ENCODE peak calls at places on chromosomes 12 and 14, in six cellular contexts. One of them, this sample, is unnamed.

GRCh38 chr14:66939409-66939808 is 249.8 kb upstream of the GARIN2 start:
- DNase-seq in NCI-H774: no peak
- DNase-seq in CD4-positive, CD25-positive, alpha-beta regulatory T cell: no peak
- DNase-seq in EL: no peak
- DNase-seq in PC-9: no peak
- DNase-seq in H9: no peak
- DNase-seq in this sample: no peak

GRCh38 chr14:95328876-95329503 is 9.3 kb upstream of the CLMN start:
- DNase-seq in CD4-positive, CD25-positive, alpha-beta regulatory T cell: no peak
- DNase-seq in NCI-H774: no peak
- DNase-seq in PC-9: no peak
- DNase-seq in H9: no peak
- DNase-seq in EL: no peak
- DNase-seq in this sample: peak

GRCh38 chr14:93064411-93065271 is 51.1 kb downstream of the ITPK1 start:
- DNase-seq in H9: no peak
- DNase-seq in NCI-H774: no peak
- DNase-seq in PC-9: no peak
- DNase-seq in CD4-positive, CD25-positive, alpha-beta regulatory T cell: no peak
- DNase-seq in EL: no peak
- DNase-seq in this sample: no peak

GRCh38 chr12:113244015-113244983 is 23.0 kb downstream of the TPCN1 start:
- DNase-seq in PC-9: no peak
- DNase-seq in EL: no peak
- DNase-seq in H9: no peak
- DNase-seq in NCI-H774: no peak
- DNase-seq in CD4-positive, CD25-positive, alpha-beta regulatory T cell: no peak
- DNase-seq in this sample: no peak

GRCh38 chr12:50986961-50987737 is 34.8 kb downstream of the HIGD1C start:
- DNase-seq in PC-9: no peak
- DNase-seq in NCI-H774: no peak
- DNase-seq in CD4-positive, CD25-positive, alpha-beta regulatory T cell: peak
- DNase-seq in EL: peak
- DNase-seq in H9: peak
- DNase-seq in this sample: peak

GRCh38 chr14:99378782-99379214 is 101.9 kb downstream of the SETD3 start:
- DNase-seq in PC-9: peak
- DNase-seq in NCI-H774: peak
- DNase-seq in EL: peak
- DNase-seq in CD4-positive, CD25-positive, alpha-beta regulatory T cell: no peak
- DNase-seq in H9: no peak
- DNase-seq in this sample: no peak

GRCh38 chr12:46332260-46332659 is 40.3 kb downstream of the SLC38A2 start:
- DNase-seq in PC-9: peak
- DNase-seq in CD4-positive, CD25-positive, alpha-beta regulatory T cell: no peak
- DNase-seq in H9: no peak
- DNase-seq in NCI-H774: no peak
- DNase-seq in EL: peak
- DNase-seq in this sample: no peak

GRCh38 chr14:49999216-49999761 is 106.4 kb downstream of the ARF6 start:
- DNase-seq in NCI-H774: no peak
- DNase-seq in CD4-positive, CD25-positive, alpha-beta regulatory T cell: peak
- DNase-seq in H9: peak
- DNase-seq in EL: peak
- DNase-seq in PC-9: peak
- DNase-seq in this sample: peak

GRCh38 chr14:48665077-48665784 is 920.9 kb downstream of the RPS29 start:
- DNase-seq in H9: no peak
- DNase-seq in NCI-H774: no peak
- DNase-seq in PC-9: no peak
- DNase-seq in EL: no peak
- DNase-seq in CD4-positive, CD25-positive, alpha-beta regulatory T cell: no peak
- DNase-seq in this sample: no peak

GRCh38 chr14:51807355-51807754 is 53.1 kb upstream of the GNG2 start:
- DNase-seq in PC-9: no peak
- DNase-seq in NCI-H774: no peak
- DNase-seq in EL: no peak
- DNase-seq in CD4-positive, CD25-positive, alpha-beta regulatory T cell: no peak
- DNase-seq in H9: no peak
- DNase-seq in this sample: no peak

This sample was measured in GM06990.